ENCODE peak calls at places on chromosomes 5 and 9, in ten cellular contexts. C, W, P, A, I, L, O, S, F and B are unnamed samples.

GRCh38 chr5:14112998-14113652 is 30.0 kb upstream of the TRIO start:
- DNase-seq in C (no peak), W (no peak), P (no peak), A (peak; percentile 40), I (peak; percentile 20), L (no peak), O (no peak), S (no peak), F (no peak), B (no peak)

GRCh38 chr5:52776116-52776515 is 11.6 kb upstream of the ITGA1 start:
- DNase-seq in C (no peak), W (no peak), P (no peak), A (no peak), I (no peak), L (no peak), O (no peak), S (peak; percentile 20), F (no peak), B (no peak)

GRCh38 chr5:121968910-121969607 is 7.3 kb downstream of the SRFBP1 start:
- DNase-seq in C (peak; percentile 94), W (no peak), P (no peak), A (no peak), I (no peak), L (peak; percentile 100), O (no peak), S (no peak), F (no peak), B (no peak)

GRCh38 chr5:150213530-150213929 is 23.7 kb downstream of the SLC6A7 start:
- DNase-seq in C (no peak), W (no peak), P (no peak), A (no peak), I (no peak), L (peak; percentile 75), O (no peak), S (no peak), F (no peak), B (no peak)

GRCh38 chr5:34490501-34491250 is 165.5 kb upstream of the RAI14 start:
- DNase-seq in C (no peak), W (no peak), P (no peak), A (no peak), I (no peak), L (no peak), O (no peak), S (no peak), F (no peak), B (no peak)

GRCh38 chr9:136535070-136535469 is 10.8 kb downstream of the NOTCH1 start:
- DNase-seq in C (no peak), W (no peak), P (no peak), A (no peak), I (no peak), L (no peak), O (no peak), S (no peak), F (no peak), B (no peak)

GRCh38 chr9:94921072-94921471 is 194.6 kb downstream of the AOPEP start:
- DNase-seq in C (no peak), W (peak; percentile 59), P (no peak), A (no peak), I (no peak), L (peak; percentile 73), O (no peak), S (no peak), F (no peak), B (no peak)

GRCh38 chr9:110303136-110303535 is 34.5 kb downstream of the TXNDC8 start:
- DNase-seq in C (no peak), W (no peak), P (no peak), A (no peak), I (no peak), L (peak; percentile 54), O (no peak), S (no peak), F (no peak), B (no peak)

GRCh38 chr9:99266136-99267023 is 44.3 kb downstream of the SEC61B start:
- DNase-seq in C (peak; percentile 42), W (peak; percentile 73), P (peak; percentile 67), A (peak; percentile 64), I (peak; percentile 74), L (peak; percentile 68), O (peak; percentile 72), S (peak; percentile 32), F (peak; percentile 65), B (peak; percentile 82)

GRCh38 chr5:173981362-173981761 is 7.6 kb upstream of the C5orf47 start:
- DNase-seq in C (no peak), W (no peak), P (no peak), A (no peak), I (no peak), L (no peak), O (peak; percentile 20), S (no peak), F (no peak), B (no peak)

GRCh38 chr5:93926831-93927600 is 185.6 kb upstream of the POU5F2 start:
- DNase-seq in C (no peak), W (no peak), P (no peak), A (no peak), I (no peak), L (peak; percentile 51), O (no peak), S (no peak), F (no peak), B (no peak)

GRCh38 chr9:38233343-38233742 is 159.2 kb upstream of the ALDH1B1 start:
- DNase-seq in C (no peak), W (no peak), P (no peak), A (no peak), I (no peak), L (no peak), O (no peak), S (no peak), F (no peak), B (no peak)

GRCh38 chr5:179233909-179234562 is 111.2 kb downstream of the ADAMTS2 start:
- DNase-seq in C (no peak), W (no peak), P (no peak), A (no peak), I (no peak), L (no peak), O (no peak), S (no peak), F (no peak), B (peak; percentile 35)

GRCh38 chr5:40734986-40735385 is 20.8 kb downstream of the TTC33 start:
- DNase-seq in C (no peak), W (no peak), P (no peak), A (no peak), I (no peak), L (peak; percentile 74), O (no peak), S (no peak), F (no peak), B (no peak)

GRCh38 chr9:86946712-86947145 is 577 bp downstream of the GAS1 start:
- DNase-seq in C (no peak), W (peak; percentile 46), P (no peak), A (peak; percentile 49), I (no peak), L (no peak), O (peak; percentile 66), S (peak; percentile 14), F (peak; percentile 58), B (peak; percentile 73)

GRCh38 chr9:24333629-24334028 is 212.1 kb downstream of the IZUMO3 start:
- DNase-seq in C (no peak), W (no peak), P (no peak), A (no peak), I (no peak), L (no peak), O (no peak), S (no peak), F (no peak), B (no peak)

GRCh38 chr5:112921833-112922817 is at the start of gene REEP5:
- DNase-seq in C (no peak), W (peak; percentile 88), P (peak; percentile 80), A (peak; percentile 88), I (peak; percentile 90), L (peak; percentile 69), O (peak; percentile 90), S (peak; percentile 85), F (peak; percentile 74), B (peak; percentile 91)

GRCh38 chr5:112738180-112738560 is 485 bp downstream of the APC start:
- DNase-seq in C (no peak), W (no peak), P (peak; percentile 18), A (no peak), I (no peak), L (no peak), O (no peak), S (no peak), F (no peak), B (no peak)

GRCh38 chr5:147893820-147894219 is 12.5 kb downstream of the C5orf46 start:
- DNase-seq in C (no peak), W (no peak), P (no peak), A (no peak), I (no peak), L (no peak), O (no peak), S (no peak), F (no peak), B (no peak)

DNA sequence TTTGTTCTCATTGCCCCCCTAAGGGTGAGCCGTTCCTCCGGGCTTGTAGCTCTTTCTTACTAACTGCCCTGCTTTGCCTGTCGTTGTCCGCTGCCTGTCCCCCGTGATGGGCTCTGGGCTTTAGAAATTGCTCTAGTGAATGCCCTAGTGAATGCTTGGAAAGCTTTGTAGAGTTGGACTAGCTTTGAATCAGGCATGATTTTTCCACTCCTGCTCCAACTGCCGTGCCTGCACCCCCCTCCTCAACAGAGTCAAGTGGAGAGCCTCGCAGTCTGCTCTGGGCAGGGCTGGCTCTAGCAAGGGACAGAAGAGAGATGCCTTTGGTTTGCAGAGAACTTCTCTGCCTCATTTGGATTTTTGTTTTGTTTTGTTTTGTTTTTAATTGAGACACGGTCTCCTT is 46.8 kb upstream of the DAB2IP start:
- DNase-seq in C (no peak), W (no peak), P (no peak), A (no peak), I (no peak), L (no peak), O (no peak), S (no peak), F (no peak), B (no peak)
- H3K27me3 ChIP-seq in C (no peaks in the 10 kb centered on the region), W (peaks cover 14% of the 10 kb centered on the region), P (peaks cover 38% of the 10 kb centered on the region), A (no peaks in the 10 kb centered on the region), I (peaks cover 17% of the 10 kb centered on the region), L (peaks cover 3% of the 10 kb centered on the region), O (no peaks in the 10 kb centered on the region), S (no peaks in the 10 kb centered on the region), F (no peaks in the 10 kb centered on the region), B (no peaks in the 10 kb centered on the region)

GRCh38 chr5:168303398-168304020 is 12.1 kb downstream of the WWC1 start:
- DNase-seq in C (no peak), W (no peak), P (no peak), A (no peak), I (no peak), L (no peak), O (no peak), S (no peak), F (no peak), B (no peak)
- H3K4me1 ChIP-seq in C (peaks cover 17% of the 10 kb centered on the region), W (peaks cover 8% of the 10 kb centered on the region), P (peaks cover 26% of the 10 kb centered on the region), A (no peaks in the 10 kb centered on the region), I (no peaks in the 10 kb centered on the region), L (peaks cover 8% of the 10 kb centered on the region), O (peaks cover 13% of the 10 kb centered on the region), S (no peaks in the 10 kb centered on the region), F (no peaks in the 10 kb centered on the region), B (no peaks in the 10 kb centered on the region)

GRCh38 chr9:113620377-113621161 is 157.0 kb downstream of the RGS3 start:
- DNase-seq in C (peak; percentile 20), W (peak; percentile 63), P (peak; percentile 43), A (peak; percentile 62), I (peak; percentile 53), L (peak; percentile 93), O (peak; percentile 76), S (no peak), F (peak; percentile 80), B (peak; percentile 76)
- H3K27ac ChIP-seq in C (peak overlapping the region; percentile 70), W (peak overlapping the region; percentile 80), P (no peak overlapping the region), A (peak overlapping the region; percentile 92), I (peak overlapping the region; percentile 90), L (peak overlapping the region; percentile 96), O (peak overlapping the region; percentile 86), S (no peak overlapping the region), F (peak overlapping the region; percentile 55), B (peak overlapping the region; percentile 71)

GRCh38 chr5:80035839-80036238 is 691 bp downstream of the THBS4 start:
- DNase-seq in C (no peak), W (no peak), P (no peak), A (no peak), I (no peak), L (no peak), O (no peak), S (no peak), F (no peak), B (no peak)
- H3K27me3 ChIP-seq in C (peaks cover 56% of the 10 kb centered on the region), W (peaks cover 56% of the 10 kb centered on the region), P (peaks cover 24% of the 10 kb centered on the region), A (peaks cover 47% of the 10 kb centered on the region), I (peaks cover 65% of the 10 kb centered on the region), L (peaks cover 60% of the 10 kb centered on the region), O (no peaks in the 10 kb centered on the region), S (peaks cover 27% of the 10 kb centered on the region), F (no peaks in the 10 kb centered on the region), B (peaks cover 20% of the 10 kb centered on the region)